ENCODE peak calls at places on chromosomes 3 and 15, in six cellular contexts. T, M, P, Z, I and D are unnamed samples. For H3K4me1, the result is how much of the 10 kb centered on the place peaks cover.

GRCh38 chr3:11835028-11835639 is 11.6 kb downstream of the TAMM41 start:
- DNase-seq in T (no peak), M (no peak), P (no peak), Z (no peak), I (peak), D (no peak)

GRCh38 chr3:138187296-138188012 is at the start of gene ARMC8:
- DNase-seq in T (peak), M (no peak), P (peak), Z (no peak), I (peak), D (no peak)

GRCh38 chr15:92683511-92683834 is 27.9 kb upstream of the FAM174B start:
- DNase-seq in T (no peak), M (no peak), P (peak), Z (peak), I (peak), D (no peak)

GRCh38 chr15:34606545-34606944 is 23.1 kb upstream of the GOLGA8B start:
- DNase-seq in T (no peak), M (no peak), P (no peak), Z (no peak), I (no peak), D (no peak)

GRCh38 chr3:37742121-37742520 is 119.6 kb upstream of the CTDSPL start:
- DNase-seq in T (no peak), M (no peak), P (no peak), Z (no peak), I (no peak), D (no peak)

GRCh38 chr3:181610973-181611265 is 100.8 kb upstream of the SOX2 start:
- DNase-seq in T (no peak), M (no peak), P (no peak), Z (no peak), I (no peak), D (no peak)

GRCh38 chr15:50114381-50114780 is 4.7 kb downstream of the ATP8B4 start:
- DNase-seq in T (peak), M (no peak), P (no peak), Z (no peak), I (no peak), D (no peak)

GRCh38 chr3:101667844-101668243 is 9.1 kb downstream of the ZBTB11 start:
- DNase-seq in T (no peak), M (no peak), P (no peak), Z (no peak), I (no peak), D (no peak)

GRCh38 chr3:40580494-40581091 is 55.8 kb downstream of the ZNF621 start:
- DNase-seq in T (peak), M (peak), P (peak), Z (peak), I (peak), D (peak)

GRCh38 chr3:148729656-148730055 is 32.0 kb downstream of the AGTR1 start:
- DNase-seq in T (no peak), M (no peak), P (no peak), Z (no peak), I (no peak), D (no peak)

GRCh38 chr3:197580253-197580691 is 24.5 kb upstream of the BDH1 start:
- DNase-seq in T (no peak), M (no peak), P (no peak), Z (no peak), I (no peak), D (no peak)

GRCh38 chr15:81642451-81642990 is 268.5 kb upstream of the TMC3 start:
- DNase-seq in T (no peak), M (no peak), P (no peak), Z (no peak), I (peak), D (no peak)

GRCh38 chr3:168155207-168155785 is 59.6 kb upstream of the GOLIM4 start:
- DNase-seq in T (no peak), M (no peak), P (no peak), Z (no peak), I (no peak), D (no peak)

GRCh38 chr15:80260566-80260965 is 8.6 kb upstream of the CTXND1 start:
- DNase-seq in T (no peak), M (no peak), P (no peak), Z (no peak), I (no peak), D (no peak)

GRCh38 chr3:136802481-136802996 is 16.4 kb upstream of the SLC35G2 start:
- DNase-seq in T (no peak), M (no peak), P (peak), Z (no peak), I (no peak), D (no peak)

GRCh38 chr3:2514031-2514430 is 415.4 kb downstream of the CNTN4 start:
- DNase-seq in T (no peak), M (no peak), P (no peak), Z (no peak), I (no peak), D (no peak)

GRCh38 chr15:51907136-51907862 is 64.3 kb downstream of the LEO1 start:
- DNase-seq in T (no peak), M (no peak), P (peak), Z (peak), I (peak), D (no peak)

GRCh38 chr15:99016680-99017321 is 9.2 kb upstream of the PGPEP1L start:
- DNase-seq in T (no peak), M (no peak), P (no peak), Z (no peak), I (no peak), D (no peak)

GRCh38 chr3:127847236-127847720 is 25.0 kb upstream of the MGLL start:
- DNase-seq in T (no peak), M (no peak), P (no peak), Z (no peak), I (no peak), D (no peak)

GRCh38 chr15:93047621-93048425 is 41.2 kb downstream of the RGMA start:
- DNase-seq in T (no peak), M (peak), P (no peak), Z (no peak), I (no peak), D (peak)

GRCh38 chr3:156211583-156211982 is 91.2 kb downstream of the KCNAB1 start:
- DNase-seq in T (no peak), M (no peak), P (no peak), Z (no peak), I (no peak), D (no peak)

GRCh38 chr3:41026394-41027177 is 172.7 kb upstream of the CTNNB1 start:
- DNase-seq in T (peak), M (no peak), P (peak), Z (peak), I (peak), D (no peak)

GRCh38 chr15:95247068-95247984 is 1016.0 kb downstream of the MCTP2 start:
- DNase-seq in T (no peak), M (no peak), P (no peak), Z (peak), I (peak), D (no peak)

GRCh38 chr3:53102601-53103147 is 27.6 kb downstream of the RFT1 start:
- DNase-seq in T (no peak), M (peak), P (no peak), Z (peak), I (no peak), D (peak)

GRCh38 chr3:13346481-13347389 is 73.4 kb downstream of the NUP210 start:
- DNase-seq in T (no peak), M (peak), P (peak), Z (no peak), I (no peak), D (peak)

GRCh38 chr3:35659808-35660207 is 20.5 kb downstream of the ARPP21 start:
- DNase-seq in T (no peak), M (peak), P (peak), Z (no peak), I (peak), D (no peak)

GRCh38 chr3:127742580-127742979 is 69.8 kb downstream of the ABTB1 start:
- DNase-seq in T (no peak), M (no peak), P (no peak), Z (no peak), I (no peak), D (no peak)

GRCh38 chr15:74794248-74794969 is 12.5 kb downstream of the CSK start:
- DNase-seq in T (no peak), M (no peak), P (no peak), Z (no peak), I (no peak), D (no peak)
- H3K27ac ChIP-seq in T (no peak), M (peak), P (no peak), Z (no peak), I (no peak), D (peak)

GRCh38 chr3:152849996-152850578 is 15.2 kb downstream of the P2RY1 start:
- DNase-seq in T (no peak), M (no peak), P (no peak), Z (peak), I (no peak), D (no peak)
- H3K4me3 ChIP-seq in T (no peak), M (no peak), P (no peak), Z (no peak), I (no peak), D (no peak)

GRCh38 chr3:16245613-16246012 is 19.1 kb downstream of the DPH3 start:
- DNase-seq in T (no peak), M (no peak), P (no peak), Z (no peak), I (no peak), D (no peak)
- H3K4me1 ChIP-seq in T (under half), M (under half), P (under half), Z (under half), I (under half), D (under half)

GRCh38 chr3:129608936-129609590 is 2.6 kb upstream of the PLXND1 start:
- DNase-seq in T (no peak), M (no peak), P (no peak), Z (no peak), I (no peak), D (peak)
- H3K27ac ChIP-seq in T (peak), M (no peak), P (no peak), Z (no peak), I (no peak), D (no peak)

DNA sequence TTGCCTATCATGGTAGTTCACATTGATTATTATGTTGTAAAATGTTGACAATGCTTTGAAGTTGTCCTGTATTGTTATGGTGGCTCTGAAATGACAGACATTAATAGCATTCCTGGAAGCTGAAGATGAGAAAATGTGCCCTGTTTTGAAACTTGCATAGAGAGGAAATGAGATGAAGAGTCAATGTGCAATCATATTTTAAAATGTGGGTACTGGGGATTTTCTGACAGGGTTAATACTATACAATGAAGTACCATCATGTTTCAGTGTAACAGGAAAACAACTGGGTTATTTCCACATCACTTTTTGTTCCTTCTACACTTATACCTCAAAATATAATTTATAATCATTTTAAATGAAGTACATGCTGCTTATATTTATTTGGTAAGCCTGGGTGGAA is 2.9 kb downstream of the RBMS3 start:
- DNase-seq in T (no peak), M (no peak), P (no peak), Z (no peak), I (no peak), D (no peak)
- H3K4me3 ChIP-seq in T (peak), M (no peak), P (peak), Z (no peak), I (peak), D (no peak)